ENCODE peak calls at places on chromosomes 12 and 14, in five cellular contexts. B is IMR-90, H is HCT116, Y is sigmoid colon, G is ovary. R is an unnamed sample.

GRCh38 chr14:31934767-31935266 is 142.3 kb upstream of the ARHGAP5 start:
- DNase-seq in B (peak; percentile 41), H (peak; percentile 58), Y (no peak), G (peak; percentile 49), R (no peak)

GRCh38 chr14:88420187-88420586 is 34.7 kb downstream of the SPATA7 start:
- DNase-seq in B (no peak), H (no peak), Y (no peak), G (no peak), R (no peak)

GRCh38 chr12:103495158-103495782 is 498 bp downstream of the C12orf42 start:
- DNase-seq in B (no peak), H (no peak), Y (no peak), G (no peak), R (no peak)

GRCh38 chr12:13102481-13103195 is 829 bp downstream of the GSG1 start:
- DNase-seq in B (peak; percentile 48), H (no peak), Y (no peak), G (no peak), R (no peak)

GRCh38 chr14:67497216-67497615 is 8.7 kb upstream of the TMEM229B start:
- DNase-seq in B (no peak), H (no peak), Y (no peak), G (no peak), R (no peak)

GRCh38 chr12:128190614-128191013 is 76.4 kb upstream of the TMEM132C start:
- DNase-seq in B (no peak), H (no peak), Y (no peak), G (no peak), R (no peak)

GRCh38 chr14:54567224-54567633 is 301 bp downstream of the SAMD4A start:
- DNase-seq in B (no peak), H (no peak), Y (no peak), G (no peak), R (peak; percentile 91)

GRCh38 chr14:103444837-103445524 is 59.8 kb downstream of the MARK3 start:
- DNase-seq in B (peak; percentile 83), H (no peak), Y (no peak), G (no peak), R (no peak)

GRCh38 chr12:110314308-110314707 is 33.3 kb downstream of the ATP2A2 start:
- DNase-seq in B (peak; percentile 92), H (no peak), Y (no peak), G (no peak), R (no peak)

GRCh38 chr12:31900271-31900670 is 58.9 kb upstream of the RESF1 start:
- DNase-seq in B (no peak), H (no peak), Y (no peak), G (no peak), R (no peak)

GRCh38 chr14:67674480-67675218 is at the start of gene VTI1B:
- DNase-seq in B (peak; percentile 65), H (peak; percentile 48), Y (peak; percentile 80), G (peak; percentile 75), R (peak; percentile 61)

GRCh38 chr14:102711946-102712345 is 65.3 kb upstream of the TRAF3 start:
- DNase-seq in B (no peak), H (no peak), Y (no peak), G (no peak), R (no peak)

GRCh38 chr14:61525293-61526011 is 169.9 kb upstream of the HIF1A start:
- DNase-seq in B (peak; percentile 52), H (peak; percentile 97), Y (peak; percentile 83), G (peak; percentile 73), R (peak; percentile 80)

GRCh38 chr14:71322660-71323250 is 415.5 kb downstream of the PCNX1 start:
- DNase-seq in B (peak; percentile 67), H (no peak), Y (no peak), G (no peak), R (no peak)

GRCh38 chr14:100873083-100873482 is 30.4 kb downstream of the RTL1 start:
- DNase-seq in B (no peak), H (no peak), Y (peak; percentile 40), G (no peak), R (no peak)

DNA sequence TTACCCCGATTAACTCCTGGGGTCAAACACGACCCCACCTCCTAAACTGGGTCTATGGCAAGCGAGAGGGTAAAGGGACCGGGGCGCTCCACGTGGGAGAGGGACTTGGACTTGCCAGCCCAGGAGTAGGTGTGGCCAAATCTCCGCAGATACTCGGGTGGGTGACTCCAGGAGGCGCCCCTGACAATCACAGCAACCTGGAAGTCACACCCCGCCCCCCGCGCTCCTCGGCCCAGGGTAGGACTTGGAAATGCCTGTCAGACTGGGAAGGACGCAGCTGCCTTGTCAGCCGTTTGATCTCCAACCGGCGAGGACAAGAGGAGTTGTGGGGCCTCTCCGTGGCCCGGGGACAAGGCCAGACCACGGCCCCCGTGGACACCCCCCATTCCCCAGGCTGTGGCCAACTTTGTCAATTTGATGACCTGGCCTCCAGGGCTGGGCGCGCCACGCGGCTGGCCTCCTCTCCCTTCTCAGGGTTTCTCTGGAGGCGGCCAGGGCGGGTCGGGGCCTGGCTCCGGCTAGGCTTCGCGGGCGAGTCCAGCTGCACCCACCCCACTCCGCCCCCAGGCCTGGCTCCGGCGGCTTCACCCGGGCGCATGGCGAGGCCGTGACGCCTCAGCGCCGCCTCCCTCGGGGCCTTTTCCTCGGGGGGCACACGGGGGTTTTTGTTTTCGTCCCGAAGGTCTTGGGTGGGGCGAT is 1.2 kb upstream of the BCL11B start:
- DNase-seq in B (no peak), H (no peak), Y (no peak), G (no peak), R (peak; percentile 60)
- H3K4me3 ChIP-seq in B (no peak overlapping the region), H (no peak overlapping the region), Y (peak overlapping the region; percentile 7), G (no peak overlapping the region), R (no peak overlapping the region)

DNA sequence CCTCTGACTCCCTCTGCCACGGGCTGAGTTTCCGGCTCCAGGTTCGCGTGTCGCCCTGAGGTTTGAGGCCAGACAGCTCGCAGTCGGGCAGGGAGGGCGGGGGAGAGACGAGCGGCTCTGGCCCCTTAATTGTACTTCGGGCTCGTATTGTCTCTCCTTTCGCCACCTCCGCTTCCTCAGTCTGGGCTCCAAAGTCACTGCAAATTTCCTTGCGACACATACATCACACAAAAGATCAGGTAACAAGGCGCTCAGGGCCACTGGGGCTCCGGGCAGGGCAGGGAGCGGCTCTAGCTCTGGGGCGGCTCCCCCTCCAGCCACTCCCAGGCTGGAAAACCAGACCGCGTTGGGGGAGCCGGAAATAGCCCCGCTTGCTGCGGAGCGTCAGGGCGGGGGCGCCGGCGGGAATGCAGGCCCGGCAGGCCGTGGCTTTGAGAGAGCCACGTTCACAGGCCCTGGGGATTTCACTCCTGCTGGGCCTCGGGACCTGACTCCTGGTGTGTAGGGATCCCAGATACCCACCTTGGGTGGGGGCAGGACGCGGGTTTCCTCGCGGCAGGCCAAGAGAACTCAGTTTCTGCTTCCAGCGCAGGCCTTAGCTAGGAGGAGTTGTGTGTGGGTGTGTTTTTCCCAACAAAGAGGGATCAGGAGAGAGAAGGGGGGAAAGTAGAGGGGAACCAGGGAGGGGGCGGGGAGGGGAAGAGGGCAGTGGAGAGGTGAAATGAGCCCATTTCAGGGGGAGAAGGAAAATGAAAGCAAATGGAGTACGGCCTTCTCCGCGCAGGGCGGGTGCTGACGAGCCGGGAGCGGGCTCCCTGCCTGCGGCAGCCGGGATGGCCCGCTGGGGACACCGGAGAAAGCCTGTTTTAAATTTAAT is 4.4 kb upstream of the HOXC9 start:
- DNase-seq in B (no peak), H (no peak), Y (no peak), G (no peak), R (no peak)
- TF ChIP-seq POLR2A in B (no peak), H (peak; percentile 61), Y (no peak), G (no peak), R (peak; percentile 11)

DNA sequence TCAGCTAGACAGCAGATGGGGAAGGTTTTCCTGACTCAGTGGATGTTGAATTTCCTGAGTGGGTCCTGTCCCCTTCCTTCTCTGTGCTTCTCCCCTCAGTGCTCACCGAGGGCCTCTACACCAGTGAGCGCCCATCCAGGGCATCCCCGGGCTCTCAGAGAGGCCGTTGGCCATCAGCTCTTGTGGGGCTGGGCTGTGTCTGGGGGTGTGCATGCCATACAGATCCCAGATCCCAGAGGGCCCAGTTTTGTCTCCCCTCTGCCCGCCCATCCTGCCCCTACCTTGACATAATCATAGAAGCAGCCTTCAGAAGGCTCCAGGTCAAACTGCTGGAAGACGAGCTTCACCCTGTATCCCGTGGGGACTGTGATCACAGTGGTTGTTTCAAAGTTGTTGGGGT is 1.1 kb downstream of the C1R start:
- DNase-seq in B (no peak), H (no peak), Y (no peak), G (peak; percentile 37), R (no peak)
- H3K4me3 ChIP-seq in B (peak overlapping the region; percentile 55), H (no peak overlapping the region), Y (peak overlapping the region; percentile 53), G (peak overlapping the region; percentile 64), R (no peak overlapping the region)

GRCh38 chr12:108854453-108855283 is 2.7 kb downstream of the SSH1 start:
- DNase-seq in B (peak; percentile 100), H (peak; percentile 98), Y (peak; percentile 85), G (peak; percentile 60), R (no peak)
- TF ChIP-seq POLR2A in B (peak; percentile 77), H (no peak), Y (no peak), G (no peak), R (no peak)

GRCh38 chr14:50741571-50741970 is 73.5 kb upstream of the SAV1 start:
- DNase-seq in B (peak; percentile 70), H (peak; percentile 16), Y (no peak), G (no peak), R (no peak)

GRCh38 chr14:50740858-50741257 is 72.8 kb upstream of the SAV1 start:
- DNase-seq in B (no peak), H (no peak), Y (no peak), G (no peak), R (no peak)

GRCh38 chr14:50736932-50737419 is 68.9 kb upstream of the SAV1 start:
- DNase-seq in B (no peak), H (no peak), Y (no peak), G (no peak), R (no peak)

GRCh38 chr14:50734950-50735697 is 67.0 kb upstream of the SAV1 start:
- DNase-seq in B (no peak), H (no peak), Y (no peak), G (no peak), R (no peak)

GRCh38 chr14:50739186-50739585 is 71.1 kb upstream of the SAV1 start:
- DNase-seq in B (no peak), H (no peak), Y (no peak), G (no peak), R (no peak)
- H3K4me3 ChIP-seq in B (no peak overlapping the region), H (no peak overlapping the region), Y (no peak overlapping the region), G (no peak overlapping the region), R (no peak overlapping the region)